ENCODE peak calls at places on chromosome X, in seven cellular contexts. One of them, this sample, is unnamed.

GRCh38 chrX:72365126-72365525 is 59.4 kb upstream of the CITED1 start:
- DNase-seq in nephron progenitor cell: no peak
- DNase-seq in astrocyte of the hippocampus: no peak
- DNase-seq in adrenal gland: no peak
- DNase-seq in GM12865: no peak
- DNase-seq in transverse colon: no peak
- DNase-seq in Jurkat, Clone E6-1: no peak
- DNase-seq in this sample: no peak

GRCh38 chrX:129698150-129698549 is 40.6 kb upstream of the XPNPEP2 start:
- DNase-seq in nephron progenitor cell: no peak
- DNase-seq in astrocyte of the hippocampus: no peak
- DNase-seq in adrenal gland: no peak
- DNase-seq in GM12865: no peak
- DNase-seq in transverse colon: no peak
- DNase-seq in Jurkat, Clone E6-1: no peak
- DNase-seq in this sample: no peak

GRCh38 chrX:39944416-39944815 is 153.3 kb downstream of the BCOR start:
- DNase-seq in nephron progenitor cell: no peak
- DNase-seq in astrocyte of the hippocampus: no peak
- DNase-seq in adrenal gland: no peak
- DNase-seq in GM12865: no peak
- DNase-seq in transverse colon: no peak
- DNase-seq in Jurkat, Clone E6-1: no peak
- DNase-seq in this sample: no peak

GRCh38 chrX:97039363-97040029 is 155.8 kb downstream of the RPA4 start:
- DNase-seq in nephron progenitor cell: no peak
- DNase-seq in astrocyte of the hippocampus: peak; percentile 66
- DNase-seq in adrenal gland: peak; percentile 38
- DNase-seq in GM12865: peak; percentile 70
- DNase-seq in transverse colon: peak; percentile 48
- DNase-seq in Jurkat, Clone E6-1: no peak
- DNase-seq in this sample: no peak

GRCh38 chrX:65750674-65751469 is 83.4 kb downstream of the MSN start:
- DNase-seq in nephron progenitor cell: no peak
- DNase-seq in astrocyte of the hippocampus: no peak
- DNase-seq in adrenal gland: no peak
- DNase-seq in GM12865: peak; percentile 75
- DNase-seq in transverse colon: peak; percentile 21
- DNase-seq in Jurkat, Clone E6-1: peak; percentile 97
- DNase-seq in this sample: peak; percentile 92

GRCh38 chrX:58044130-58044529 is 133.9 kb upstream of the ZXDA start:
- DNase-seq in nephron progenitor cell: no peak
- DNase-seq in astrocyte of the hippocampus: no peak
- DNase-seq in adrenal gland: no peak
- DNase-seq in GM12865: no peak
- DNase-seq in transverse colon: no peak
- DNase-seq in Jurkat, Clone E6-1: no peak
- DNase-seq in this sample: no peak

GRCh38 chrX:5991393-5991792 is 237.3 kb downstream of the NLGN4X start:
- DNase-seq in nephron progenitor cell: no peak
- DNase-seq in astrocyte of the hippocampus: no peak
- DNase-seq in adrenal gland: no peak
- DNase-seq in GM12865: no peak
- DNase-seq in transverse colon: no peak
- DNase-seq in Jurkat, Clone E6-1: no peak
- DNase-seq in this sample: no peak

GRCh38 chrX:132818638-132819037 is 139.8 kb downstream of the HS6ST2 start:
- DNase-seq in nephron progenitor cell: no peak
- DNase-seq in astrocyte of the hippocampus: no peak
- DNase-seq in adrenal gland: no peak
- DNase-seq in GM12865: no peak
- DNase-seq in transverse colon: no peak
- DNase-seq in Jurkat, Clone E6-1: no peak
- DNase-seq in this sample: no peak

GRCh38 chrX:40127052-40127451 is 29.3 kb upstream of the BCOR start:
- DNase-seq in nephron progenitor cell: no peak
- DNase-seq in astrocyte of the hippocampus: no peak
- DNase-seq in adrenal gland: no peak
- DNase-seq in GM12865: peak; percentile 55
- DNase-seq in transverse colon: no peak
- DNase-seq in Jurkat, Clone E6-1: peak; percentile 92
- DNase-seq in this sample: peak; percentile 77

GRCh38 chrX:77622233-77622632 is 163.8 kb downstream of the ATRX start:
- DNase-seq in nephron progenitor cell: no peak
- DNase-seq in astrocyte of the hippocampus: no peak
- DNase-seq in adrenal gland: no peak
- DNase-seq in GM12865: no peak
- DNase-seq in transverse colon: no peak
- DNase-seq in Jurkat, Clone E6-1: no peak
- DNase-seq in this sample: no peak

GRCh38 chrX:73401591-73402266 is 45.1 kb upstream of the CDX4 start:
- DNase-seq in nephron progenitor cell: peak; percentile 50
- DNase-seq in astrocyte of the hippocampus: no peak
- DNase-seq in adrenal gland: no peak
- DNase-seq in GM12865: no peak
- DNase-seq in transverse colon: no peak
- DNase-seq in Jurkat, Clone E6-1: no peak
- DNase-seq in this sample: no peak

GRCh38 chrX:53681661-53682060 is 4.9 kb downstream of the HUWE1 start:
- DNase-seq in nephron progenitor cell: no peak
- DNase-seq in astrocyte of the hippocampus: peak; percentile 7
- DNase-seq in adrenal gland: no peak
- DNase-seq in GM12865: no peak
- DNase-seq in transverse colon: no peak
- DNase-seq in Jurkat, Clone E6-1: no peak
- DNase-seq in this sample: no peak

GRCh38 chrX:132046533-132046932 is 23.4 kb downstream of the STK26 start:
- DNase-seq in nephron progenitor cell: no peak
- DNase-seq in astrocyte of the hippocampus: no peak
- DNase-seq in adrenal gland: no peak
- DNase-seq in GM12865: no peak
- DNase-seq in transverse colon: no peak
- DNase-seq in Jurkat, Clone E6-1: no peak
- DNase-seq in this sample: no peak

GRCh38 chrX:65657659-65658058 is 9.8 kb upstream of the MSN start:
- DNase-seq in nephron progenitor cell: no peak
- DNase-seq in astrocyte of the hippocampus: no peak
- DNase-seq in adrenal gland: no peak
- DNase-seq in GM12865: no peak
- DNase-seq in transverse colon: no peak
- DNase-seq in Jurkat, Clone E6-1: no peak
- DNase-seq in this sample: no peak

GRCh38 chrX:69538321-69538876 is 34.3 kb downstream of the NALF2 start:
- DNase-seq in nephron progenitor cell: peak; percentile 86
- DNase-seq in astrocyte of the hippocampus: peak; percentile 60
- DNase-seq in adrenal gland: peak; percentile 76
- DNase-seq in GM12865: peak; percentile 59
- DNase-seq in transverse colon: peak; percentile 77
- DNase-seq in Jurkat, Clone E6-1: peak; percentile 14
- DNase-seq in this sample: peak; percentile 41

GRCh38 chrX:23907106-23907495 is 637 bp downstream of the APOO start:
- DNase-seq in nephron progenitor cell: no peak
- DNase-seq in astrocyte of the hippocampus: no peak
- DNase-seq in adrenal gland: no peak
- DNase-seq in GM12865: peak; percentile 32
- DNase-seq in transverse colon: no peak
- DNase-seq in Jurkat, Clone E6-1: no peak
- DNase-seq in this sample: no peak

GRCh38 chrX:1618689-1619088 is 3.8 kb downstream of the ASMT start:
- DNase-seq in nephron progenitor cell: no peak
- DNase-seq in astrocyte of the hippocampus: no peak
- DNase-seq in adrenal gland: no peak
- DNase-seq in GM12865: no peak
- DNase-seq in transverse colon: no peak
- DNase-seq in Jurkat, Clone E6-1: no peak
- DNase-seq in this sample: no peak

GRCh38 chrX:78375894-78376293 is 48.5 kb upstream of the CYSLTR1 start:
- DNase-seq in nephron progenitor cell: no peak
- DNase-seq in astrocyte of the hippocampus: no peak
- DNase-seq in adrenal gland: no peak
- DNase-seq in GM12865: no peak
- DNase-seq in transverse colon: no peak
- DNase-seq in Jurkat, Clone E6-1: peak; percentile 24
- DNase-seq in this sample: peak; percentile 46

GRCh38 chrX:124098089-124098488 is 136.6 kb downstream of the STAG2 start:
- DNase-seq in nephron progenitor cell: no peak
- DNase-seq in astrocyte of the hippocampus: peak; percentile 38
- DNase-seq in adrenal gland: no peak
- DNase-seq in GM12865: peak; percentile 21
- DNase-seq in transverse colon: no peak
- DNase-seq in Jurkat, Clone E6-1: peak; percentile 35
- DNase-seq in this sample: peak; percentile 20

GRCh38 chrX:39613508-39613921 is 484.2 kb downstream of the BCOR start:
- DNase-seq in nephron progenitor cell: peak; percentile 58
- DNase-seq in astrocyte of the hippocampus: peak; percentile 49
- DNase-seq in adrenal gland: peak; percentile 22
- DNase-seq in GM12865: peak; percentile 27
- DNase-seq in transverse colon: peak; percentile 51
- DNase-seq in Jurkat, Clone E6-1: no peak
- DNase-seq in this sample: no peak

GRCh38 chrX:72477787-72478186 is 94.9 kb downstream of the HDAC8 start:
- DNase-seq in nephron progenitor cell: no peak
- DNase-seq in astrocyte of the hippocampus: no peak
- DNase-seq in adrenal gland: no peak
- DNase-seq in GM12865: no peak
- DNase-seq in transverse colon: no peak
- DNase-seq in Jurkat, Clone E6-1: no peak
- DNase-seq in this sample: no peak

GRCh38 chrX:37678574-37678973 is 7.0 kb upstream of the XK start:
- DNase-seq in nephron progenitor cell: no peak
- DNase-seq in astrocyte of the hippocampus: no peak
- DNase-seq in adrenal gland: no peak
- DNase-seq in GM12865: no peak
- DNase-seq in transverse colon: no peak
- DNase-seq in Jurkat, Clone E6-1: no peak
- DNase-seq in this sample: no peak

GRCh38 chrX:151922692-151923091 is 10.0 kb downstream of the MAGEA4 start:
- DNase-seq in nephron progenitor cell: no peak
- DNase-seq in astrocyte of the hippocampus: no peak
- DNase-seq in adrenal gland: no peak
- DNase-seq in GM12865: no peak
- DNase-seq in transverse colon: no peak
- DNase-seq in Jurkat, Clone E6-1: no peak
- DNase-seq in this sample: no peak

GRCh38 chrX:12693754-12694153 is 97.5 kb upstream of the PRPS2 start:
- DNase-seq in nephron progenitor cell: no peak
- DNase-seq in astrocyte of the hippocampus: no peak
- DNase-seq in adrenal gland: no peak
- DNase-seq in GM12865: no peak
- DNase-seq in transverse colon: no peak
- DNase-seq in Jurkat, Clone E6-1: no peak
- DNase-seq in this sample: no peak

GRCh38 chrX:41734530-41734929 is 10.5 kb downstream of the GPR82 start:
- DNase-seq in nephron progenitor cell: no peak
- DNase-seq in astrocyte of the hippocampus: peak; percentile 13
- DNase-seq in adrenal gland: no peak
- DNase-seq in GM12865: peak; percentile 28
- DNase-seq in transverse colon: no peak
- DNase-seq in Jurkat, Clone E6-1: peak; percentile 10
- DNase-seq in this sample: peak; percentile 26